ENCODE peak calls at places on chromosomes 3 and 15, in nine cellular contexts. J is IMR-90, V is lower leg skin, I is keratinocyte, H is foreskin keratinocyte, G is RWPE1, T is RWPE2, L is heart left ventricle, P is Calu3. B is an unnamed sample.

GRCh38 chr3:53083496-53083895 is 37.6 kb upstream of the SFMBT1 start:
- DNase-seq in J (peak), V (no peak), I (no peak), H (no peak), G (no peak), T (no peak), L (peak), P (no peak), B (no peak)

GRCh38 chr15:42584031-42584765 is 8.8 kb downstream of the STARD9 start:
- DNase-seq in J (peak), V (no peak), I (no peak), H (no peak), G (no peak), T (no peak), L (no peak), P (no peak), B (no peak)

GRCh38 chr3:133887075-133887950 is 8.4 kb downstream of the RAB6B start:
- DNase-seq in J (no peak), V (peak), I (no peak), H (no peak), G (no peak), T (no peak), L (no peak), P (no peak), B (no peak)

GRCh38 chr3:39294446-39295183 is 14.8 kb upstream of the CX3CR1 start:
- DNase-seq in J (no peak), V (no peak), I (no peak), H (no peak), G (no peak), T (no peak), L (no peak), P (no peak), B (no peak)

GRCh38 chr3:110164632-110165240 is 827.4 kb upstream of the DPPA4 start:
- DNase-seq in J (peak), V (no peak), I (no peak), H (no peak), G (no peak), T (no peak), L (no peak), P (no peak), B (no peak)

GRCh38 chr15:43105077-43105769 is 615 bp downstream of the UBR1 start:
- DNase-seq in J (peak), V (no peak), I (no peak), H (peak), G (peak), T (no peak), L (no peak), P (peak), B (no peak)

GRCh38 chr3:191649626-191650025 is 188.7 kb downstream of the PYDC2 start:
- DNase-seq in J (no peak), V (no peak), I (no peak), H (peak), G (no peak), T (no peak), L (no peak), P (no peak), B (no peak)

GRCh38 chr3:5270656-5271055 is 83.1 kb downstream of the EDEM1 start:
- DNase-seq in J (no peak), V (no peak), I (no peak), H (no peak), G (no peak), T (no peak), L (no peak), P (no peak), B (no peak)

GRCh38 chr3:69499899-69500316 is 114.0 kb upstream of the FRMD4B start:
- DNase-seq in J (no peak), V (peak), I (no peak), H (no peak), G (no peak), T (no peak), L (peak), P (no peak), B (no peak)

GRCh38 chr3:185282696-185283373 is 29.0 kb upstream of the EHHADH start:
- DNase-seq in J (peak), V (peak), I (peak), H (peak), G (peak), T (peak), L (peak), P (peak), B (peak)

GRCh38 chr3:150887031-150887430 is 18.2 kb downstream of the MINDY4B start:
- DNase-seq in J (peak), V (no peak), I (no peak), H (peak), G (no peak), T (no peak), L (no peak), P (no peak), B (no peak)

GRCh38 chr3:50453907-50454306 is 49.5 kb downstream of the CACNA2D2 start:
- DNase-seq in J (no peak), V (no peak), I (no peak), H (no peak), G (no peak), T (no peak), L (no peak), P (no peak), B (no peak)

GRCh38 chr15:92091155-92091734 is 237.7 kb downstream of the SLCO3A1 start:
- DNase-seq in J (peak), V (no peak), I (no peak), H (peak), G (peak), T (no peak), L (no peak), P (peak), B (peak)

GRCh38 chr15:69943637-69944036 is 154.1 kb downstream of the TLE3 start:
- DNase-seq in J (no peak), V (no peak), I (no peak), H (no peak), G (no peak), T (no peak), L (no peak), P (no peak), B (no peak)

GRCh38 chr3:162721736-162722135 is 1225.1 kb downstream of the OTOL1 start:
- DNase-seq in J (no peak), V (no peak), I (no peak), H (no peak), G (no peak), T (no peak), L (no peak), P (no peak), B (no peak)

GRCh38 chr3:149449100-149449654 is 25.3 kb upstream of the TM4SF4 start:
- DNase-seq in J (no peak), V (no peak), I (no peak), H (no peak), G (no peak), T (no peak), L (no peak), P (no peak), B (no peak)

GRCh38 chr3:17672506-17672905 is 69.9 kb downstream of the TBC1D5 start:
- DNase-seq in J (no peak), V (no peak), I (no peak), H (no peak), G (no peak), T (no peak), L (no peak), P (no peak), B (no peak)

GRCh38 chr3:113265281-113265680 is 53.9 kb downstream of the BOC start:
- DNase-seq in J (no peak), V (no peak), I (no peak), H (no peak), G (no peak), T (no peak), L (no peak), P (no peak), B (no peak)

GRCh38 chr15:41258706-41259471 is 27.8 kb downstream of the CHP1 start:
- DNase-seq in J (peak), V (no peak), I (no peak), H (no peak), G (no peak), T (peak), L (no peak), P (peak), B (no peak)

GRCh38 chr3:106552401-106553043 is 683.7 kb upstream of the CBLB start:
- DNase-seq in J (no peak), V (no peak), I (no peak), H (no peak), G (no peak), T (no peak), L (no peak), P (no peak), B (no peak)

GRCh38 chr3:52246728-52247454 is 1.3 kb downstream of the PPM1M start:
- DNase-seq in J (no peak), V (no peak), I (no peak), H (no peak), G (no peak), T (no peak), L (peak), P (no peak), B (no peak)

GRCh38 chr15:45371546-45371945 is 6.8 kb downstream of the GATM start:
- DNase-seq in J (no peak), V (no peak), I (no peak), H (no peak), G (no peak), T (no peak), L (no peak), P (no peak), B (no peak)

GRCh38 chr15:63598467-63599400 is 1.5 kb downstream of the FBXL22 start:
- DNase-seq in J (no peak), V (no peak), I (no peak), H (no peak), G (no peak), T (no peak), L (no peak), P (no peak), B (no peak)

GRCh38 chr15:60212536-60212935 is 185.2 kb downstream of the ANXA2 start:
- DNase-seq in J (no peak), V (no peak), I (no peak), H (peak), G (no peak), T (no peak), L (no peak), P (peak), B (no peak)

GRCh38 chr3:65466300-65466988 is 572.3 kb downstream of the MAGI1 start:
- DNase-seq in J (no peak), V (no peak), I (no peak), H (no peak), G (no peak), T (no peak), L (no peak), P (no peak), B (no peak)

GRCh38 chr15:94576889-94577533 is 345.6 kb downstream of the MCTP2 start:
- DNase-seq in J (no peak), V (no peak), I (no peak), H (peak), G (peak), T (no peak), L (no peak), P (peak), B (no peak)

GRCh38 chr3:161551697-161552096 is 55.1 kb downstream of the OTOL1 start:
- DNase-seq in J (no peak), V (no peak), I (no peak), H (no peak), G (no peak), T (no peak), L (no peak), P (no peak), B (no peak)

GRCh38 chr3:148372476-148372875 is 325.2 kb upstream of the AGTR1 start:
- DNase-seq in J (no peak), V (no peak), I (no peak), H (peak), G (no peak), T (no peak), L (no peak), P (peak), B (no peak)

GRCh38 chr15:52651868-52652267 is 27.3 kb downstream of the ATOSA start:
- DNase-seq in J (peak), V (peak), I (no peak), H (peak), G (peak), T (peak), L (peak), P (peak), B (no peak)

GRCh38 chr15:31127596-31128261 is 26.2 kb upstream of the TRPM1 start:
- DNase-seq in J (no peak), V (no peak), I (no peak), H (no peak), G (no peak), T (no peak), L (no peak), P (no peak), B (no peak)

DNA sequence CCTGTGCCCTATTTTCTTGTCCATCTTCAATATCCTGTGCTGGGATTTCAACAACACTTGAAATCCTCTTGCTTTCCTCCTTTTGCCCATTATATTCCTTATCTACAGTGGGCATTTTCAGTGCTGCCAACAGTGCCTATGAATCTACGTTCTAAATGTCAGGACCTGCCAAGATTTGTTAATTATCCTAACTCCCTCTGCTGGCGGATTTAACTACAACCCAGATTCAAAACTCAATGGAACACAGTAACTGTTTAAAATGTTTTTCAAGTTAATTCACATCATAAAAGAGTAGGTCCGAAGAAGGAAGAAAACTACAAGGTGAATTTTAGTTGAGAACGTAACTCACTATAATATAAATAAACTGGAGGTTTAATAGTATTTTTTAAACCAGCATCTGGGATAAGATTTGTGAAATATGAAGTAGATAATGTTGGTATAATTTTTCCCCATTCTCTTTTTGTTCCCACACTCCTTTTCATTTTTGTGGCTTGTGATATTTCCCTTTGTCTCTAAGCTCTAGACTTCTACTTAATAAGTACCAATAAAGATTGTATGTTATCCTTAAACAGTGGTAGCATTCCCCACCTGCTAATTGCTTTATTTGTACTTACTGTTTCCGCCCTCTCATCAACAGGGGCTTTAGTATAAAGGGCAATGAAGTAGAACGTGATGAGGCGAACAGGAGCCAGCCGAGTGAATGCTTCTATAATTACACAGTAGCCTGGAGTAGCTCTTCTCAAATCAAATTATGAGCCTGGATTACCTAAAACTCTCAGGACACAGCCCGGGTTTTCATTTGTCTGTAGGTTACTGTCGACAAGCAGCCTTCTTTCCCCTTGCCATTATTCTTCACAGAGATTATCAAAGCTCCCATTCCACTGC is 302.5 kb upstream of the ATP11B start:
- DNase-seq in J (no peak), V (no peak), I (no peak), H (peak), G (peak), T (no peak), L (no peak), P (peak), B (no peak)
- TF ChIP-seq CTCF in J (no peak), V (no peak), I (peak), H (peak), G (peak), T (peak), L (no peak), P (peak), B (peak)

DNA sequence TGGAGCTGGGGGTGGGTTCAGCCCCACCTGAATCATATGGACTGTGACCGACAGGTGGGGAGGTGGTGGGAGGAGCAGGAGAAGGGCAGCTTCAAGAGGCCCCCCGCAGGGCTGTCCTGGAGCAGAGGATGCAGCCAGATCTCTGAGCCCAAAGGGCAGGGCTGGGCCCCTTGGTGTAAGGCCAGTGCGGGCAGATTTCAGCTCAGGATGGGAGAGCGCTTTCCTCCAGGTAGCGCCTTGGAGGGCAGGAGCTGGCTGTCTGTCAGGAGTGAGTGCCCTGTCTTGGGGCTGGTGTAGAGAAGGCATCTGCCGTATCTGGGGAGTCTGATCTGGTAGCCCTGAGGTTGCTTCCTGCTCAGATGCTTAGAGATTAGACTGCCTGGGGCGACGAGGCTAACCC is 7.3 kb downstream of the TMEM43 start:
- DNase-seq in J (no peak), V (no peak), I (no peak), H (no peak), G (no peak), T (no peak), L (no peak), P (no peak), B (no peak)
- TF ChIP-seq CTCF in J (no peak), V (no peak), I (no peak), H (no peak), G (no peak), T (no peak), L (no peak), P (no peak), B (no peak)

GRCh38 chr3:140273542-140274195 is 338.7 kb downstream of the CLSTN2 start:
- DNase-seq in J (no peak), V (no peak), I (no peak), H (peak), G (no peak), T (no peak), L (no peak), P (no peak), B (no peak)

GRCh38 chr3:140274429-140274828 is 339.4 kb downstream of the CLSTN2 start:
- DNase-seq in J (no peak), V (no peak), I (no peak), H (no peak), G (no peak), T (no peak), L (no peak), P (no peak), B (no peak)

GRCh38 chr3:140277886-140278285 is 342.9 kb downstream of the CLSTN2 start:
- DNase-seq in J (no peak), V (no peak), I (no peak), H (no peak), G (no peak), T (no peak), L (no peak), P (no peak), B (no peak)

DNA sequence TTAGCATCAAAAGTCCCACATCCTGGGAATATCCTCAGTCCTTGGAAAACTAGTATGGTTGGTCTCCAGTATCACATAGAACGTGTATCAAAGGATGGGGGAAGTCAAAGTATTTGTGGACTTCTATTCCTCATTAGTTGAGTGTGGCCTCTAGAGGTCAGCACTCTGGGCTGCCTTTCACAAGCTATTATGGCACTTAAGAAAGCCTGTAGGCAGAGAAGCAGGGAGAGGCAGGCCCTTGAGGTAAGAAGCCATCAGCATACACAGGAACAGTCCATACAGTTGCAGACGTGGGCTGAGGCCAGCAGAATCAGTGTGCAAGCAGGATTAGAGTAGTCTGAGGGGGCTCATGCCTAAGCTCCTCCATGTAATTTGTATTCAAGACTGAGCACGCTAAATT is 341.7 kb downstream of the CLSTN2 start:
- DNase-seq in J (peak), V (no peak), I (no peak), H (peak), G (no peak), T (no peak), L (no peak), P (peak), B (no peak)
- TF ChIP-seq CTCF in J (peak), V (no peak), I (peak), H (peak), G (no peak), T (peak), L (no peak), P (no peak), B (peak)

GRCh38 chr15:80747317-80748053 is 31.7 kb upstream of the CEMIP start:
- DNase-seq in J (no peak), V (no peak), I (no peak), H (no peak), G (no peak), T (no peak), L (no peak), P (no peak), B (no peak)
- TF ChIP-seq CTCF in J (no peak), V (no peak), I (no peak), H (no peak), G (no peak), T (no peak), L (no peak), P (no peak), B (peak)

GRCh38 chr3:3053974-3054373 is 56.2 kb downstream of the IL5RA start:
- DNase-seq in J (peak), V (no peak), I (no peak), H (no peak), G (no peak), T (no peak), L (no peak), P (peak), B (no peak)
- TF ChIP-seq CTCF in J (no peak), V (no peak), I (no peak), H (no peak), G (no peak), T (no peak), L (no peak), P (no peak), B (no peak)

DNA sequence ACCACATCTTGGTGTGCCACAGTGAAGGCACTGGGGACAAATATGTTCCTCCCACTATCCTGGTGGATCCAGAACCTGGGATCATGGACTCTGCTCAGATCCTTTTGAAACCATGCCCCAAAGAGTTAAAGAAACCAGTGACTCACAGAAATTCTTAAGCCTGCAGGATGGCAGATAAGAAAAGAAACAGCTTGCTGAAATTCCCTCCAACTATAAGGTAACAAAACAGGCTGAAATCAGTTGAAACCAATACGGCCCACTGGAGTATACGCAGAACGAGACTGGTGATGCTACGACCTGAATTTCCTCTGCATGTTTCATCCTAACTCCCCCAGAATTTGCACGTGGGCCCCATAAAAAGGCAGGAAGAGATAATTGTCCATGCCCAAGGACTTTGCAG is 209.6 kb downstream of the TJP1 start:
- DNase-seq in J (peak), V (no peak), I (no peak), H (no peak), G (no peak), T (no peak), L (no peak), P (no peak), B (no peak)
- TF ChIP-seq CTCF in J (no peak), V (no peak), I (no peak), H (no peak), G (no peak), T (no peak), L (no peak), P (no peak), B (no peak)

GRCh38 chr3:81244196-81244595 is 517.2 kb downstream of the GBE1 start:
- DNase-seq in J (no peak), V (no peak), I (no peak), H (no peak), G (no peak), T (no peak), L (no peak), P (no peak), B (no peak)

GRCh38 chr3:81245505-81245904 is 515.9 kb downstream of the GBE1 start:
- DNase-seq in J (no peak), V (no peak), I (no peak), H (peak), G (no peak), T (no peak), L (no peak), P (no peak), B (no peak)

GRCh38 chr3:81245043-81245442 is 516.4 kb downstream of the GBE1 start:
- DNase-seq in J (no peak), V (no peak), I (no peak), H (no peak), G (no peak), T (no peak), L (no peak), P (no peak), B (no peak)

GRCh38 chr3:81237193-81237592 is 524.3 kb downstream of the GBE1 start:
- DNase-seq in J (no peak), V (no peak), I (no peak), H (no peak), G (no peak), T (no peak), L (no peak), P (no peak), B (no peak)

DNA sequence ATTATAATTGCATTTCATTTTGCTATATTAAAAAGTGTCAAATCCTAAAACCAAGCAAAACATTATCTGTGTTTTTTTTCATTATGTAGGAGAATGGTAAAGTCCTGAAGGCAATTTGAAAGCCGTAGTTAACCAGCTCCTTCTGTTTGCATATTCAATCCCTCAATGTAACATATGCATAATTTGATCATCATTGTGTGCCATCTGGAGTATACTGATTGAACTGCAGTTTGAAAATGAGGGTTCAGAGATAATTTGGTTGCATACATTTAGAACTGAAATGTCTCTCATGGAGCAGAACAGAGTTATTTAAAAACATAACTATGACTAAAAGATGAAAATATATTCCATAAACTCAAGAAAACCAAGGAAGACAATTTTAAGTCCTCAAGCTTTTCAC is 518.6 kb downstream of the GBE1 start:
- DNase-seq in J (peak), V (no peak), I (no peak), H (peak), G (peak), T (no peak), L (no peak), P (no peak), B (no peak)
- TF ChIP-seq CTCF in J (peak), V (no peak), I (no peak), H (peak), G (peak), T (peak), L (no peak), P (no peak), B (peak)